ENCODE peak calls at places on chromosome 3, in five cellular contexts. M is A549, C is choroid plexus epithelial cell, B is neural progenitor cell, U is bronchial epithelial cell. Y is an unnamed sample.

GRCh38 chr3:104273046-104273649 is 1093.6 kb upstream of the ALCAM start:
- DNase-seq in M (peak; percentile 33), C (peak; percentile 63), B (peak; percentile 24), U (peak; percentile 44), Y (peak; percentile 6)

GRCh38 chr3:182397164-182397563 is 396.1 kb upstream of the ATP11B start:
- DNase-seq in M (no peak), C (no peak), B (no peak), U (no peak), Y (no peak)

GRCh38 chr3:65636326-65636725 is 402.4 kb downstream of the MAGI1 start:
- DNase-seq in M (no peak), C (no peak), B (no peak), U (no peak), Y (no peak)

GRCh38 chr3:188916934-188917391 is 254.8 kb upstream of the TPRG1 start:
- DNase-seq in M (no peak), C (no peak), B (no peak), U (no peak), Y (no peak)

GRCh38 chr3:38588276-38588971 is 61.1 kb downstream of the SCN5A start:
- DNase-seq in M (no peak), C (no peak), B (no peak), U (no peak), Y (no peak)

GRCh38 chr3:9785602-9786001 is 6.7 kb downstream of the TADA3 start:
- DNase-seq in M (no peak), C (no peak), B (no peak), U (no peak), Y (no peak)

GRCh38 chr3:42031808-42032475 is 59.2 kb upstream of the TRAK1 start:
- DNase-seq in M (no peak), C (peak; percentile 69), B (peak; percentile 59), U (no peak), Y (no peak)

GRCh38 chr3:79517766-79518413 is 249.9 kb downstream of the ROBO1 start:
- DNase-seq in M (peak; percentile 50), C (peak; percentile 78), B (peak; percentile 60), U (peak; percentile 38), Y (no peak)

GRCh38 chr3:169739067-169739466 is 25.8 kb downstream of the TERC start:
- DNase-seq in M (no peak), C (no peak), B (no peak), U (no peak), Y (no peak)

GRCh38 chr3:115146032-115146417 is 1.1 kb downstream of the ZBTB20 start:
- DNase-seq in M (peak; percentile 84), C (peak; percentile 89), B (peak; percentile 68), U (peak; percentile 79), Y (peak; percentile 39)

GRCh38 chr3:32951410-32951811 is at the start of gene CCR4:
- DNase-seq in M (no peak), C (no peak), B (no peak), U (no peak), Y (no peak)

GRCh38 chr3:109685084-109686079 is 348.0 kb upstream of the DPPA4 start:
- DNase-seq in M (peak; percentile 88), C (peak; percentile 99), B (no peak), U (peak; percentile 99), Y (peak; percentile 98)

GRCh38 chr3:18489939-18490338 is 64.8 kb upstream of the SATB1 start:
- DNase-seq in M (no peak), C (no peak), B (no peak), U (no peak), Y (no peak)

GRCh38 chr3:73100734-73101550 is 39.5 kb downstream of the EBLN2 start:
- DNase-seq in M (peak; percentile 74), C (peak; percentile 88), B (peak; percentile 92), U (peak; percentile 62), Y (peak; percentile 23)

GRCh38 chr3:15514663-15515357 is 6.7 kb downstream of the COLQ start:
- DNase-seq in M (no peak), C (no peak), B (no peak), U (no peak), Y (no peak)

GRCh38 chr3:194840661-194841514 is 155.2 kb downstream of the FAM43A start:
- DNase-seq in M (peak; percentile 29), C (no peak), B (no peak), U (peak; percentile 12), Y (no peak)

GRCh38 chr3:71753716-71754609 is at the start of gene GPR27:
- DNase-seq in M (peak; percentile 59), C (peak; percentile 35), B (peak; percentile 78), U (no peak), Y (peak; percentile 10)

GRCh38 chr3:13277860-13278531 is 142.1 kb downstream of the NUP210 start:
- DNase-seq in M (no peak), C (no peak), B (no peak), U (peak; percentile 31), Y (no peak)

GRCh38 chr3:53707222-53707621 is 139.0 kb downstream of the CHDH start:
- DNase-seq in M (no peak), C (no peak), B (no peak), U (no peak), Y (no peak)

GRCh38 chr3:192899540-192899982 is 18.1 kb downstream of the MB21D2 start:
- DNase-seq in M (peak; percentile 64), C (peak; percentile 66), B (no peak), U (no peak), Y (peak; percentile 78)

GRCh38 chr3:188947983-188948657 is 223.7 kb upstream of the TPRG1 start:
- DNase-seq in M (peak; percentile 85), C (peak; percentile 100), B (peak; percentile 86), U (peak; percentile 75), Y (peak; percentile 100)

GRCh38 chr3:135246027-135246426 is 451.0 kb downstream of the EPHB1 start:
- DNase-seq in M (no peak), C (no peak), B (no peak), U (no peak), Y (no peak)

GRCh38 chr3:180804871-180805430 is 107.5 kb upstream of the FXR1 start:
- DNase-seq in M (peak; percentile 12), C (peak; percentile 69), B (peak; percentile 89), U (peak; percentile 57), Y (peak; percentile 11)

GRCh38 chr3:4950948-4951347 is 28.3 kb upstream of the BHLHE40 start:
- DNase-seq in M (peak; percentile 80), C (no peak), B (no peak), U (no peak), Y (no peak)

GRCh38 chr3:148848410-148848809 is 16.7 kb upstream of the CPA3 start:
- DNase-seq in M (no peak), C (no peak), B (no peak), U (no peak), Y (no peak)

GRCh38 chr3:193790086-193790990 is 197.3 kb downstream of the OPA1 start:
- DNase-seq in M (no peak), C (no peak), B (no peak), U (no peak), Y (no peak)

GRCh38 chr3:66985336-66985920 is 12.7 kb upstream of the KBTBD8 start:
- DNase-seq in M (no peak), C (no peak), B (no peak), U (no peak), Y (no peak)

GRCh38 chr3:180626844-180627243 is 24.9 kb downstream of the TTC14 start:
- DNase-seq in M (no peak), C (no peak), B (no peak), U (no peak), Y (no peak)

GRCh38 chr3:8738639-8739038 is 5.0 kb downstream of the CAV3 start:
- DNase-seq in M (no peak), C (no peak), B (no peak), U (no peak), Y (no peak)

GRCh38 chr3:8742921-8743605 is 9.5 kb downstream of the CAV3 start:
- DNase-seq in M (peak; percentile 19), C (peak; percentile 60), B (no peak), U (peak; percentile 54), Y (no peak)

GRCh38 chr3:8739757-8740508 is 6.3 kb downstream of the CAV3 start:
- DNase-seq in M (peak; percentile 86), C (peak; percentile 56), B (no peak), U (peak; percentile 100), Y (no peak)

GRCh38 chr3:8743911-8744310 is 10.3 kb downstream of the CAV3 start:
- DNase-seq in M (no peak), C (no peak), B (no peak), U (no peak), Y (no peak)

GRCh38 chr3:8741581-8742355 is 8.2 kb downstream of the CAV3 start:
- DNase-seq in M (peak; percentile 84), C (peak; percentile 75), B (peak; percentile 78), U (peak; percentile 89), Y (peak; percentile 70)
- H3K4me3 ChIP-seq in M (peak overlapping the region; percentile 30), C (peak overlapping the region; percentile 27), B (peak overlapping the region; percentile 24), U (no peak overlapping the region), Y (peak overlapping the region; percentile 23)

DNA sequence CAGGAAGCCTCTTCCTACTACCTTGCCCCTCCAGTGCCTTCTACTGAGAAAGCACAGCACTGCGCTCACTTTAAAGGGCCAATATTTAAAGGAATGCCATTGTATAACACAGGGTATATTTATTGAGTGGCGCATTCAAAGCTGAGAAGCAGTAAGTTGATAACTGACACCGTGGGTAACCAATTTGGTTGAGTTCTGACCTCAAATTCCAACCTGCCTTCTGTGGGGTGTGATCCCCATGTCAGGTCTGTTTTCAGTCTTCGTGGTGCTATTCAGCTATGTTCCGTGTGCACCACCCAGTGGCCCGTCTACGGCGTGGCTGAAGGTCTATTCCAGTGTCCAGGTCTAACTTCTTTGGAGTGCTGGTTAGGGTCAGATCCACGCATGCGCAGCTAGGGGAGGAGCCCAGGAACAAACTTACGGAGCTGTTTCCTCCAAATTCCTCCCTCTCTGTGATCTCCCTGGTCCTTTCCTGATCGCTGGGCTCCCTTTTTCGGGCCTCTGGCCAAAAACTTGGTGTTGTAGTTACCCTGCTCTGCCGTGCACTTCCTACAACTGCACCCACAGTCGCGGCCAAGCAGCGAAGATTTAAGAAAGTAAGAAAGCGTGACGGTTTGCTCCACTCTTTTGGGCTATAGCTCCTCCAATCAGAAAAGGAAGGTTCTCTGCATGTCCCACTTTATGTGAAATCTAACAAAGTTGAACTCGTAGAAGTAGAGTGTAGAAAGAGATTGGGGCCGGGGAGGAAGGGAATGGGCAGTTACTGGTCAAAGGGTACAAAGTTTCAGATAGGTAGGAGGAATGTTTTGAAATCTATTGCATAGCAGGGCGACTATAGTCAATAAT is 7.7 kb downstream of the LRRC2 start:
- DNase-seq in M (peak; percentile 89), C (peak; percentile 94), B (peak; percentile 84), U (peak; percentile 79), Y (peak; percentile 59)
- H3K4me3 ChIP-seq in M (peak overlapping the region; percentile 60), C (peak overlapping the region; percentile 63), B (peak overlapping the region; percentile 37), U (peak overlapping the region; percentile 14), Y (peak overlapping the region; percentile 47)

DNA sequence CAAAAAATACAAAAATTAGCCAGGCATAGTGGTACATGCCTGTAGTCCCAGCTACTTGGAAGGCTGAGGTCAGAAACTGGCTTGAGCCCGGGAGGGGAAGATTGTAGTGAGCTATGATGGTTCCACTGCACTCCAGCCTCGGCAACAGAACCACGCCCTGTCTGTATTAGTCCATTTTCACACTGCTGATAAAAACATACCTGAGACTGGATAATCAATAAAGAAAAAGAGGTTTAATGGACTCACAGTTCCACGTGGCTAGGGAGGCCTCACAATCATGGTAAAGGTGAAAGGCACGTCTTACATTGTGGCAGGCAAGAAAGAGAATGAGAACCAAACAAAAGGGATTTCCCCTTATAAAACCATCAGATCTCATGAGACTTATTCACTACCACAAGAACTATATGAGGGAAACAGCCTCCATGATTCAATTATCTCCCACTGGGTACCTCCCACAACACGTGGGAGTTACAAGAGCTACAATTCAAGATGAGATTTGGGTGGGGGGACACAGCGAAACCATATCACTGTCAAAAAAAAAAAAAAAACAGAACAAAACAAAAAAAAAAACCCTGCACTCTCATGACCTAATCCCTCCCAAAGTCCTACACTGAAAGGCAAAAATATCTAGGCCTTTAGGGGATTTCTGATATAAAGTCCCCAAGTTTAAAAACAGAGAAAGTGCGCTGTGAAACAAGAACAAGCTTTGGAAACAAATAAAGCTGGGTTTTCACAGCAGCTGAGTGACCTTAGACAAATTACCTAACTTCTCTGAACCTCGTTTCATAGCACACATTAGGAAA is 224.7 kb downstream of the IGSF11 start:
- DNase-seq in M (no peak), C (no peak), B (no peak), U (no peak), Y (no peak)
- H3K4me3 ChIP-seq in M (no peak overlapping the region), C (no peak overlapping the region), B (no peak overlapping the region), U (no peak overlapping the region), Y (no peak overlapping the region)

GRCh38 chr3:130759692-130760338 is 13.2 kb upstream of the PIK3R4 start:
- DNase-seq in M (peak; percentile 52), C (peak; percentile 78), B (peak; percentile 66), U (peak; percentile 70), Y (no peak)
- H3K4me3 ChIP-seq in M (no peak overlapping the region), C (no peak overlapping the region), B (no peak overlapping the region), U (no peak overlapping the region), Y (no peak overlapping the region)

Y was measured in skeletal muscle cell.